ENCODE peak calls at places on chromosomes 1 and 21, in nine cellular contexts. One of them, this sample, is unnamed.

GRCh38 chr21:34576043-34576466 is 38.9 kb downstream of the RCAN1 start:
- ATAC-seq in A549: no peak
- ATAC-seq in HepG2: no peak
- ATAC-seq in heart left ventricle: peak; percentile 24
- ATAC-seq in GM12878: no peak
- ATAC-seq in body of pancreas: peak; percentile 66
- ATAC-seq in upper lobe of left lung: peak; percentile 14
- ATAC-seq in HCT116: no peak
- ATAC-seq in gastrocnemius medialis: no peak
- ATAC-seq in this sample: peak; percentile 52

GRCh38 chr1:178821134-178821866 is 49.6 kb downstream of the ANGPTL1 start:
- ATAC-seq in A549: no peak
- ATAC-seq in HepG2: no peak
- ATAC-seq in heart left ventricle: no peak
- ATAC-seq in GM12878: no peak
- ATAC-seq in body of pancreas: no peak
- ATAC-seq in upper lobe of left lung: no peak
- ATAC-seq in HCT116: no peak
- ATAC-seq in gastrocnemius medialis: no peak
- ATAC-seq in this sample: no peak

GRCh38 chr21:45954271-45954670 is 27.3 kb upstream of the COL6A1 start:
- ATAC-seq in A549: no peak
- ATAC-seq in HepG2: peak; percentile 32
- ATAC-seq in heart left ventricle: peak; percentile 55
- ATAC-seq in GM12878: no peak
- ATAC-seq in body of pancreas: no peak
- ATAC-seq in upper lobe of left lung: peak; percentile 54
- ATAC-seq in HCT116: no peak
- ATAC-seq in gastrocnemius medialis: no peak
- ATAC-seq in this sample: no peak

GRCh38 chr1:175186371-175187160 is 6.0 kb downstream of the KIAA0040 start:
- ATAC-seq in A549: no peak
- ATAC-seq in HepG2: no peak
- ATAC-seq in heart left ventricle: peak; percentile 66
- ATAC-seq in GM12878: no peak
- ATAC-seq in body of pancreas: peak; percentile 18
- ATAC-seq in upper lobe of left lung: no peak
- ATAC-seq in HCT116: no peak
- ATAC-seq in gastrocnemius medialis: peak; percentile 23
- ATAC-seq in this sample: no peak

GRCh38 chr1:206784471-206784903 is 12.2 kb upstream of the IL10 start:
- ATAC-seq in A549: no peak
- ATAC-seq in HepG2: no peak
- ATAC-seq in heart left ventricle: no peak
- ATAC-seq in GM12878: peak; percentile 81
- ATAC-seq in body of pancreas: no peak
- ATAC-seq in upper lobe of left lung: no peak
- ATAC-seq in HCT116: no peak
- ATAC-seq in gastrocnemius medialis: no peak
- ATAC-seq in this sample: no peak

GRCh38 chr1:70204578-70204977 is 801 bp downstream of the LRRC40 start:
- ATAC-seq in A549: no peak
- ATAC-seq in HepG2: peak; percentile 14
- ATAC-seq in heart left ventricle: no peak
- ATAC-seq in GM12878: peak; percentile 8
- ATAC-seq in body of pancreas: no peak
- ATAC-seq in upper lobe of left lung: no peak
- ATAC-seq in HCT116: no peak
- ATAC-seq in gastrocnemius medialis: no peak
- ATAC-seq in this sample: no peak

GRCh38 chr1:169681094-169681493 is 30.3 kb downstream of the SELL start:
- ATAC-seq in A549: no peak
- ATAC-seq in HepG2: no peak
- ATAC-seq in heart left ventricle: no peak
- ATAC-seq in GM12878: peak; percentile 58
- ATAC-seq in body of pancreas: no peak
- ATAC-seq in upper lobe of left lung: no peak
- ATAC-seq in HCT116: no peak
- ATAC-seq in gastrocnemius medialis: no peak
- ATAC-seq in this sample: no peak

GRCh38 chr1:31881698-31882000 is 56.5 kb downstream of the PTP4A2 start:
- ATAC-seq in A549: peak; percentile 56
- ATAC-seq in HepG2: peak; percentile 80
- ATAC-seq in heart left ventricle: no peak
- ATAC-seq in GM12878: no peak
- ATAC-seq in body of pancreas: peak; percentile 58
- ATAC-seq in upper lobe of left lung: no peak
- ATAC-seq in HCT116: no peak
- ATAC-seq in gastrocnemius medialis: no peak
- ATAC-seq in this sample: no peak

GRCh38 chr1:168583571-168583970 is 7.2 kb downstream of the XCL1 start:
- ATAC-seq in A549: no peak
- ATAC-seq in HepG2: no peak
- ATAC-seq in heart left ventricle: no peak
- ATAC-seq in GM12878: no peak
- ATAC-seq in body of pancreas: no peak
- ATAC-seq in upper lobe of left lung: no peak
- ATAC-seq in HCT116: no peak
- ATAC-seq in gastrocnemius medialis: no peak
- ATAC-seq in this sample: peak; percentile 31

GRCh38 chr1:114702699-114703098 is 7.4 kb upstream of the AMPD1 start:
- ATAC-seq in A549: no peak
- ATAC-seq in HepG2: no peak
- ATAC-seq in heart left ventricle: no peak
- ATAC-seq in GM12878: peak; percentile 49
- ATAC-seq in body of pancreas: no peak
- ATAC-seq in upper lobe of left lung: no peak
- ATAC-seq in HCT116: no peak
- ATAC-seq in gastrocnemius medialis: peak; percentile 80
- ATAC-seq in this sample: no peak

GRCh38 chr1:169060010-169060722 is 46.3 kb upstream of the ATP1B1 start:
- ATAC-seq in A549: peak; percentile 96
- ATAC-seq in HepG2: peak; percentile 94
- ATAC-seq in heart left ventricle: no peak
- ATAC-seq in GM12878: no peak
- ATAC-seq in body of pancreas: no peak
- ATAC-seq in upper lobe of left lung: peak; percentile 83
- ATAC-seq in HCT116: no peak
- ATAC-seq in gastrocnemius medialis: peak; percentile 58
- ATAC-seq in this sample: no peak

DNA sequence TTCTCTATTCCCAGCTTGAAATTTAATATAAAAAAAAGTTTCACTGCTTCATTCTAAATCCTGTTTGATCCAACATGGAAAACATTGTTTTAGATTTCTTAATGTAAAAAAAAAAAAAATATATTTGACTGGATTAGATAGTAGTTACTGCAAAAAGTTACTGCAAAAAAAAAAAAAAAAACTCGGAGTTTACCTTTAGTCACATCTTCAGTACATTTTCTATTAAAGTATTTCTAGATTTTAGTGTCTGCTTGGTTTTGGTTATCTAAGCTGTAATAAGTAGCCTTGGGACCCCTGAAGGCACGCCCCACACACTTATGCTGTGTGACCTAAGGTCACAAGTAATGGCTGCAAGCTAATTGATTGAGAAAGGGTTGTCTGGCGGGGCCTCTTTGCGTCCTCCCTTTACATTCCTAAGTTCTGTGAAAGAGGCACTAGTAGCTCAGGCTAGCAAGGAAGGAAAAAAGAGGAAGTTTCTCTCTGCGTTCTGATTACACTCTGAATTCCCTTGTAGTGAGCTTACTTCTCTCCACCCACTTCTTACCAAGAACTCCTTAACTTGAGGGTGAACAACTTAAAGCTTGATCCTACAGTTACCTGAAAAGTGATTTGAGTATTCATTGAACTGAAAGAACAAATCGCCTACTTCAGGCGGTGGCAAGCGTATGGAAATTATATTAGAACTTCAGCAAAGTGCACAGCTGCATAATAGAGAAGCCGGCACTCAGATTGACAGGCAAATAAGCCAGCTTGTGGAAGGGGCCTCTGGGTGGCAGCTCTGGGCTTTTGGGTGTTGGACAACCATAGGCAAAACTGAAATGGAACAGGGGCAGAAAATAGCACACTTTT is 464.2 kb downstream of the USP25 start:
- ATAC-seq in A549: peak; percentile 94
- ATAC-seq in HepG2: peak; percentile 87
- ATAC-seq in heart left ventricle: peak; percentile 95
- ATAC-seq in GM12878: peak; percentile 76
- ATAC-seq in body of pancreas: peak; percentile 42
- ATAC-seq in upper lobe of left lung: peak; percentile 92
- ATAC-seq in HCT116: no peak
- ATAC-seq in gastrocnemius medialis: peak; percentile 90
- ATAC-seq in this sample: peak; percentile 81
- TF ChIP-seq POLR2A in A549: no peak
- TF ChIP-seq POLR2A in HepG2: no peak
- TF ChIP-seq POLR2A in heart left ventricle: no peak
- TF ChIP-seq POLR2A in GM12878: no peak
- TF ChIP-seq POLR2A in body of pancreas: no peak
- TF ChIP-seq POLR2A in upper lobe of left lung: no peak
- TF ChIP-seq POLR2A in HCT116: no peak
- TF ChIP-seq POLR2A in gastrocnemius medialis: no peak
- TF ChIP-seq POLR2A in this sample: no peak

DNA sequence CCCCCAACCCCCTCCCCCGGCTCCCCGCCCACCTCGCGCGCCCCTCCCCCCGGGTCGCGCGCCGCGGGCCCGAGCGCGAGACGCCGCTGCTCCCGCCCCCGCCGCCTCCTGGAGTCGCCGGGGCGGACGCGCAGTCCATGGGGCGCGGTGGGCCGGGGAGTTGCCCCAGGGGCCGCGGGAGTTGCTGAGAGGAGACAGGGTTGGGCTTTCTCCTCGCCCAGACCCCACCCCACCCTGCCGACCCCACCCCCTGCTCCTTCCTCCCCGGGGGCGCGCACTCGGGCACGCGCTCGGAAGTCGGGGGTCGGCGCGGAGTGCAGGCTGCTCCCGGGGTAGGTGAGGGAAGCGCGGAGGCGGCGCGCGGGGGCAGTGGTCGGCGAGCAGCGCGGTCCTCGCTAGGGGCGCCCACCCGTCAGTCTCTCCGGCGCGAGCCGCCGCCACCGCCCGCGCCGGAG is at the start of gene LAMC1:
- ATAC-seq in A549: peak; percentile 74
- ATAC-seq in HepG2: peak; percentile 76
- ATAC-seq in heart left ventricle: peak; percentile 58
- ATAC-seq in GM12878: peak; percentile 43
- ATAC-seq in body of pancreas: peak; percentile 55
- ATAC-seq in upper lobe of left lung: peak; percentile 87
- ATAC-seq in HCT116: peak; percentile 57
- ATAC-seq in gastrocnemius medialis: peak; percentile 40
- ATAC-seq in this sample: peak; percentile 68
- TF ChIP-seq POLR2A in A549: peak; percentile 65
- TF ChIP-seq POLR2A in HepG2: no peak
- TF ChIP-seq POLR2A in heart left ventricle: no peak
- TF ChIP-seq POLR2A in GM12878: peak; percentile 59
- TF ChIP-seq POLR2A in body of pancreas: no peak
- TF ChIP-seq POLR2A in upper lobe of left lung: no peak
- TF ChIP-seq POLR2A in HCT116: peak; percentile 18
- TF ChIP-seq POLR2A in gastrocnemius medialis: no peak
- TF ChIP-seq POLR2A in this sample: peak; percentile 56

GRCh38 chr1:37474697-37475379 is 458 bp downstream of the ZC3H12A start:
- ATAC-seq in A549: no peak
- ATAC-seq in HepG2: no peak
- ATAC-seq in heart left ventricle: no peak
- ATAC-seq in GM12878: peak; percentile 0
- ATAC-seq in body of pancreas: peak; percentile 1
- ATAC-seq in upper lobe of left lung: peak; percentile 3
- ATAC-seq in HCT116: peak; percentile 0
- ATAC-seq in gastrocnemius medialis: no peak
- ATAC-seq in this sample: peak; percentile 11
- TF ChIP-seq POLR2A in A549: no peak
- TF ChIP-seq POLR2A in HepG2: peak; percentile 28
- TF ChIP-seq POLR2A in heart left ventricle: no peak
- TF ChIP-seq POLR2A in GM12878: peak; percentile 76
- TF ChIP-seq POLR2A in body of pancreas: no peak
- TF ChIP-seq POLR2A in upper lobe of left lung: no peak
- TF ChIP-seq POLR2A in HCT116: no peak
- TF ChIP-seq POLR2A in gastrocnemius medialis: no peak
- TF ChIP-seq POLR2A in this sample: no peak

GRCh38 chr1:75797273-75797588 is 549 bp downstream of the MSH4 start:
- ATAC-seq in A549: peak; percentile 49
- ATAC-seq in HepG2: peak; percentile 38
- ATAC-seq in heart left ventricle: no peak
- ATAC-seq in GM12878: no peak
- ATAC-seq in body of pancreas: peak; percentile 34
- ATAC-seq in upper lobe of left lung: no peak
- ATAC-seq in HCT116: no peak
- ATAC-seq in gastrocnemius medialis: no peak
- ATAC-seq in this sample: no peak

GRCh38 chr1:75795703-75796193 is 934 bp upstream of the MSH4 start:
- ATAC-seq in A549: no peak
- ATAC-seq in HepG2: no peak
- ATAC-seq in heart left ventricle: no peak
- ATAC-seq in GM12878: peak; percentile 7
- ATAC-seq in body of pancreas: no peak
- ATAC-seq in upper lobe of left lung: no peak
- ATAC-seq in HCT116: peak; percentile 2
- ATAC-seq in gastrocnemius medialis: no peak
- ATAC-seq in this sample: no peak

GRCh38 chr1:75797606-75798216 is 1.0 kb downstream of the MSH4 start:
- ATAC-seq in A549: peak; percentile 31
- ATAC-seq in HepG2: peak; percentile 13
- ATAC-seq in heart left ventricle: no peak
- ATAC-seq in GM12878: no peak
- ATAC-seq in body of pancreas: no peak
- ATAC-seq in upper lobe of left lung: no peak
- ATAC-seq in HCT116: peak; percentile 29
- ATAC-seq in gastrocnemius medialis: no peak
- ATAC-seq in this sample: no peak

GRCh38 chr1:75794382-75794781 is 2.3 kb upstream of the MSH4 start:
- ATAC-seq in A549: no peak
- ATAC-seq in HepG2: no peak
- ATAC-seq in heart left ventricle: no peak
- ATAC-seq in GM12878: no peak
- ATAC-seq in body of pancreas: no peak
- ATAC-seq in upper lobe of left lung: no peak
- ATAC-seq in HCT116: no peak
- ATAC-seq in gastrocnemius medialis: no peak
- ATAC-seq in this sample: no peak

DNA sequence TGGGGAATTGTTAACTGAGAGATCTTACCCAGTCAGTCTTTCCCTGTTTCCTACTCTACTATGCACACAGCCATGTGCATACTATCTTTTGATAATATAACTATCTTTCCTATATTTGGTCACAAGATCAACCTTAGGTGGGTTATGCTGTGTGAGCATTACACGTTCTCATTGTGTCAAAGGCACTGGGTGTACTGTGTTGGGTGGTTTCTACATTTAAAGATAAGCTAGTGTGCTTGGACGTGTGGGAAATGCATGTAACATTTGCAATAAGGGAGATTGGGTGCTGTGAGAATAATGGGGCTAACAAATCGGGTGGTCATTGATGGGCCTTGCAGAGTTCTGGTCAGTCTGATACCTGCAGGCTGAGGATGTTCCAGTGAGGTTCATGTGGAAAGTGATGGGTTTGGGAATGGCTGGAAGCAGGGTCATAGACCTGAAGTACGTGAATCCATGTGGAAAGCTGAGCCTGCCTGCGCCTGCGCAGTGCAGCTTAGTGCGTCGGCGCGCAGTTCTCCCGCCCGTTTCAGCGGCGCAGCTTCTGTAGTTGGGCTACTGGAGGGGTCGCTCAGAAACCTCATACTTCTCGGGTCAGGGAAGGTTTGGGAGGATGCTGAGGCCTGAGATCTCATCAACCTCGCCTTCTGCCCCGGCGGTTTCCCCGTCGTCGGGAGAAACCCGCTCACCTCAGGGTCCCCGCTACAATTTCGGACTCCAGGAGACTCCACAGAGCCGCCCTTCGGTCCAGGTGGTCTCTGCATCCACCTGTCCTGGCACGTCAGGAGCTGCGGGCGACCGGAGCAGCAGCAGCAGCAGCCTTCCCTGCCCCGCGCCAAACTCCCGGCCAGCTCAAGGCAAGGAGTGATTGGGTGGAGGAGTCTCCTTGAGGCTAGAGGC is at the start of gene MSH4:
- ATAC-seq in A549: peak; percentile 56
- ATAC-seq in HepG2: peak; percentile 38
- ATAC-seq in heart left ventricle: peak; percentile 21
- ATAC-seq in GM12878: peak; percentile 14
- ATAC-seq in body of pancreas: peak; percentile 41
- ATAC-seq in upper lobe of left lung: peak; percentile 36
- ATAC-seq in HCT116: peak; percentile 41
- ATAC-seq in gastrocnemius medialis: no peak
- ATAC-seq in this sample: peak; percentile 22
- TF ChIP-seq POLR2A in A549: no peak
- TF ChIP-seq POLR2A in HepG2: peak; percentile 72
- TF ChIP-seq POLR2A in heart left ventricle: no peak
- TF ChIP-seq POLR2A in GM12878: peak; percentile 86
- TF ChIP-seq POLR2A in body of pancreas: no peak
- TF ChIP-seq POLR2A in upper lobe of left lung: no peak
- TF ChIP-seq POLR2A in HCT116: no peak
- TF ChIP-seq POLR2A in gastrocnemius medialis: no peak
- TF ChIP-seq POLR2A in this sample: no peak

This sample was measured in gastroesophageal sphincter.